ENCODE peak calls at places on chromosomes 6 and 20, in five cellular contexts. A is GM12878, W is K562, N is GM12891, X is spleen. B is an unnamed sample.

GRCh38 chr20:46751856-46752255 is 42.4 kb downstream of the SLC2A10 start:
- DNase-seq in A (no peak), W (peak), N (no peak), X (no peak), B (no peak)

GRCh38 chr6:56091159-56091869 is 156.1 kb downstream of the COL21A1 start:
- DNase-seq in X (no peak), N (no peak), A (no peak), W (no peak), B (no peak)

GRCh38 chr6:48474764-48475674 is 364.0 kb upstream of the PTCHD4 start:
- DNase-seq in A (no peak), X (no peak), W (no peak), N (no peak), B (no peak)

GRCh38 chr6:34240329-34241248 is 3.9 kb downstream of the HMGA1 start:
- DNase-seq in A (no peak), N (no peak), W (no peak), X (peak), B (peak)

GRCh38 chr20:58349586-58349985 is 39.4 kb upstream of the VAPB start:
- DNase-seq in X (no peak), A (no peak), N (no peak), W (no peak), B (no peak)

GRCh38 chr20:10367921-10368701 is 65.9 kb downstream of the MKKS start:
- DNase-seq in X (no peak), W (no peak), A (no peak), N (no peak), B (no peak)

GRCh38 chr6:23244300-23244699 is 674.9 kb downstream of the HDGFL1 start:
- DNase-seq in W (no peak), N (no peak), X (no peak), A (no peak), B (no peak)

GRCh38 chr6:133551847-133552331 is 310.7 kb downstream of the EYA4 start:
- DNase-seq in W (no peak), N (no peak), X (no peak), A (no peak), B (peak)

GRCh38 chr6:79984261-79984660 is 20.2 kb upstream of the TTK start:
- DNase-seq in A (no peak), W (no peak), N (no peak), X (no peak), B (no peak)

GRCh38 chr20:3812259-3812681 is 8.1 kb upstream of the AP5S1 start:
- DNase-seq in W (no peak), N (no peak), A (no peak), X (peak), B (peak)

GRCh38 chr20:33766686-33767085 is 34.9 kb downstream of the ZNF341 start:
- DNase-seq in A (no peak), X (no peak), N (no peak), W (no peak), B (no peak)

GRCh38 chr6:42860031-42860430 is 19.4 kb upstream of the RPL7L1 start:
- DNase-seq in A (no peak), N (no peak), X (no peak), W (no peak), B (no peak)

GRCh38 chr6:164057876-164058275 is 643.4 kb downstream of the QKI start:
- DNase-seq in X (no peak), W (no peak), A (no peak), N (no peak), B (no peak)

GRCh38 chr6:104527761-104528415 is 331.8 kb downstream of the HACE1 start:
- DNase-seq in X (no peak), W (peak), A (no peak), N (no peak), B (peak)

DNA sequence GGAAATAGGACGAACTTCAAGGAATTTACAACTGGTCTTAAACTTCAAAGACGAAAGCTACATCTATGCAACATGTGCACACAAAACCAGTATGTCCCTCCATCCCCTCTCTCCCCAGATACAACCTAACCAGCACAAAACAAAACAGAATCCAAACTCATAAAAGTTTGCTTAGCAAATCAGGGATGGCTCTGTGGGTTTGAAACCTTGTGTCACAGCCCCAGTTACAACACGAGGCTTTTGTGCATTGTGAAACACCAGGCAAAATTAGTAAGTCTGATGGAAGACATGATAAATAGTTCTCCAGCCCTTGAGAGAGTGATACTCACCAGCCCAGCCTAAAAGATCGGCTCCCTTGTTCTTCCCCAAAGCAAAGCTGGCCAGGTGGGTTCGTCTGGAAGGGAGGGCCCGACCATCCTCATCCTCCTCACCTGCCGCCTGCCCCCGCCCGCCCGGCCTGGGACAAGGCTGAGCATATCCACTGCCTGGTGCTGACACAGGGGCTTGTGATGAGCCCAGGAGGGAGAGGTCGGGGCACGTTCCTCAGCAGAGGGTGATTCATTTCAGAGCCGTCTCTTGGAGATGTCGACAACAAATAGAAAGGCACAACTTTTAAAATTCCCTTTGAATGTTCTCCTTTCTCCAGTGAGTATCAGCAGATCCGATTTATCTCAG is 198.0 kb downstream of the TFAP2C start:
- DNase-seq in A (no peak), X (no peak), N (no peak), W (no peak), B (peak)
- TF ChIP-seq POLR2AphosphoS5 in A (no peak), X (no peak), N (no peak), W (no peak), B (peak)

GRCh38 chr6:43900560-43901329 is 130.7 kb downstream of the VEGFA start:
- DNase-seq in W (no peak), X (peak), A (no peak), N (no peak), B (no peak)
- TF ChIP-seq POLR2AphosphoS5 in W (no peak), X (no peak), A (no peak), N (no peak), B (no peak)

GRCh38 chr6:161105408-161105807 is 113.8 kb downstream of the MAP3K4 start:
- DNase-seq in X (no peak), A (no peak), W (no peak), N (no peak), B (no peak)
- TF ChIP-seq POLR2AphosphoS5 in X (no peak), A (no peak), W (no peak), N (no peak), B (no peak)

DNA sequence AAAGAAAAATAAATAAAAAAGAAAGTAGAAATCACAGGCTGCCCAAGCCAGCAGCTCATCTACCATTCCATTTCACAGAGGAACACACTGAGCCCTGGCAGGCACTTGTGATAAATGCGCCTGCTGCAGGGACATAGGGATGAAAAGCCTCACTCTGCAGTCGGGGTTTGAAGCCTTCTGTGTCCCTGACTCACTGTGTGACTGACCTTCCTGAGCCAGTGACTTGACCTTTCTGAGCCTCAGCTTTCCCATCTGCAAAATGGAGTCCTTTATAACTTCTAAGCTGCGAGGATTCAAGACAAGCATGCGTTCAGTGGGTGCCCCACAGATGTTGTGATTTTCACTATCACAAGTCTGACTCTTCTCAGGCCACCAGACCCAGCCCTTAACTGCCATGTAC is 5.5 kb downstream of the TGM2 start:
- DNase-seq in A (no peak), W (peak), X (peak), N (no peak), B (no peak)
- TF ChIP-seq POLR2AphosphoS5 in A (no peak), W (no peak), X (no peak), N (no peak), B (no peak)

B was measured in sigmoid colon.